ENCODE peak calls at places on chromosomes 7 and 10, in five cellular contexts. B is spleen, G is endothelial cell of umbilical vein, C is ovary, M is IMR-90. R is an unnamed sample.

GRCh38 chr7:55086413-55087201 is 67.8 kb downstream of the EGFR start:
- DNase-seq in B (no peak), G (peak), C (no peak), M (peak), R (peak)

GRCh38 chr10:131226831-131227740 is 84.4 kb downstream of the TCERG1L start:
- DNase-seq in B (peak), G (no peak), C (no peak), M (no peak), R (no peak)

GRCh38 chr7:152871005-152871677 is 111.6 kb downstream of the ACTR3B start:
- DNase-seq in B (no peak), G (no peak), C (no peak), M (no peak), R (no peak)

GRCh38 chr10:7593068-7593467 is 73.7 kb downstream of the ITIH5 start:
- DNase-seq in B (peak), G (no peak), C (peak), M (no peak), R (no peak)

GRCh38 chr7:87499494-87499893 is 24.0 kb upstream of the ABCB4 start:
- DNase-seq in B (no peak), G (no peak), C (no peak), M (no peak), R (no peak)

GRCh38 chr10:58782876-58783859 is 270.5 kb downstream of the BICC1 start:
- DNase-seq in B (no peak), G (no peak), C (peak), M (peak), R (no peak)

GRCh38 chr7:116447980-116448839 is 51.3 kb upstream of the CAV2 start:
- DNase-seq in B (no peak), G (no peak), C (no peak), M (no peak), R (no peak)

GRCh38 chr7:91657386-91658120 is 222.9 kb downstream of the MTERF1 start:
- DNase-seq in B (no peak), G (no peak), C (no peak), M (no peak), R (peak)

GRCh38 chr10:78614267-78614666 is 454.5 kb upstream of the ZMIZ1 start:
- DNase-seq in B (no peak), G (no peak), C (no peak), M (no peak), R (no peak)

GRCh38 chr10:45302573-45302972 is 12.8 kb downstream of the OR13A1 start:
- DNase-seq in B (no peak), G (no peak), C (no peak), M (no peak), R (no peak)

GRCh38 chr7:19020062-19020461 is 97.4 kb downstream of the TWIST1 start:
- DNase-seq in B (no peak), G (no peak), C (no peak), M (no peak), R (no peak)

GRCh38 chr10:78170026-78170475 is 136.4 kb downstream of the RPS24 start:
- DNase-seq in B (no peak), G (peak), C (no peak), M (peak), R (no peak)

GRCh38 chr7:22717760-22718159 is 9.2 kb upstream of the IL6 start:
- DNase-seq in B (no peak), G (no peak), C (no peak), M (no peak), R (peak)

GRCh38 chr7:26612742-26613141 is 251.6 kb downstream of the SKAP2 start:
- DNase-seq in B (no peak), G (no peak), C (no peak), M (no peak), R (no peak)

GRCh38 chr7:2529161-2530075 is 9.8 kb downstream of the LFNG start:
- DNase-seq in B (peak), G (peak), C (no peak), M (peak), R (no peak)

GRCh38 chr7:105835441-105835840 is 41.0 kb downstream of the ATXN7L1 start:
- DNase-seq in B (no peak), G (no peak), C (no peak), M (no peak), R (no peak)

GRCh38 chr10:95336702-95337101 is 45.9 kb upstream of the PDLIM1 start:
- DNase-seq in B (no peak), G (no peak), C (no peak), M (no peak), R (no peak)

GRCh38 chr10:72490951-72491350 is 134.9 kb downstream of the MICU1 start:
- DNase-seq in B (no peak), G (no peak), C (no peak), M (peak), R (peak)

GRCh38 chr10:83871486-83872081 is 267.7 kb upstream of the GHITM start:
- DNase-seq in B (peak), G (peak), C (peak), M (peak), R (peak)

DNA sequence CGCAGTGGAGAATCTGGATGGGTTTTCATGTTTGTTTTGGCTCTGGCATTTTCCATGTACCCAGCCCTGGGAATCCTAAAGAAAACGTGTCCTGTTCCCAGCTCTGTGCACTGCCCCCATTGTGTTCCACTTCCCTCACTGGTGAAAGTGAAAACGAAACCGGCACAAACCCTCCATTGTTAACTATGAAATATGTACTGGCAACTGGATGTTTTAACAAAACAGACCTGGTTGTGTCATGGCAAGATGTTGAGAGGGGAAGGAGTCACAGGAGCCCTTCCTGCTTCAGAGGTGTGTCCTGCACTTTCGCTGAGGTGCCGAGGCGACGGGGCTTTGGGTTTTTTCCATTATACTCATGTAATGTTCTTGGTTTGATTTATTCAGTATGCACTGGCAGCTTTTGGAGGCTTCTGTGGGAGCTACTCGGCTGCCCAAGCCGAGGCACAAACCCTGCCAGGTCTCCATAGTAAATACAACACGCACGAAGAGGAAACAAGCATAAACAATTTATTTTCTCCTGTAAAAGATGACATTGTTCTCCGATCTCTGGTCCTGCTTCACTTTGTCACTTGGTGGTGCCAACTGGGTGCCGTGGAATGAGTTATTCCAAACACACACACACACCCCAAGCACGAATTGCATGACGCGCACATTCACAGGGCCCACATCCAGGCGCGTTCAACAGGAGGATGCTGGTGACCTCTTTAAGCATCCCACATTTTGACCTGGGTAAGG is 118.2 kb downstream of the CDK6 start:
- DNase-seq in B (peak), G (peak), C (no peak), M (peak), R (peak)
- H3K4me3 ChIP-seq in B (peak), G (peak), C (peak), M (no peak), R (peak)

GRCh38 chr10:49023752-49024151 is 84.1 kb upstream of the LRRC18 start:
- DNase-seq in B (no peak), G (no peak), C (peak), M (peak), R (no peak)
- H3K27ac ChIP-seq in B (peak), G (no peak), C (peak), M (peak), R (no peak)

GRCh38 chr10:1419796-1420429 is 317.4 kb downstream of the ADARB2 start:
- DNase-seq in B (no peak), G (no peak), C (no peak), M (no peak), R (no peak)
- H3K4me3 ChIP-seq in B (no peak), G (no peak), C (no peak), M (no peak), R (no peak)

GRCh38 chr10:29811751-29812427 is 177.1 kb upstream of the SVIL start:
- DNase-seq in B (no peak), G (peak), C (peak), M (peak), R (peak)
- H3K27ac ChIP-seq in B (no peak), G (no peak), C (peak), M (peak), R (peak)

GRCh38 chr10:11311027-11311426 is 293.4 kb downstream of the CELF2 start:
- DNase-seq in B (no peak), G (no peak), C (no peak), M (no peak), R (no peak)

GRCh38 chr10:11304906-11305585 is 287.4 kb downstream of the CELF2 start:
- DNase-seq in B (no peak), G (no peak), C (no peak), M (no peak), R (no peak)

GRCh38 chr10:11305825-11306601 is 288.3 kb downstream of the CELF2 start:
- DNase-seq in B (no peak), G (no peak), C (no peak), M (no peak), R (no peak)

GRCh38 chr10:11307004-11307403 is 289.3 kb downstream of the CELF2 start:
- DNase-seq in B (no peak), G (no peak), C (no peak), M (no peak), R (no peak)

GRCh38 chr10:11307937-11308336 is 290.3 kb downstream of the CELF2 start:
- DNase-seq in B (no peak), G (no peak), C (no peak), M (no peak), R (no peak)
- H3K4me3 ChIP-seq in B (no peak), G (no peak), C (no peak), M (no peak), R (no peak)

GRCh38 chr7:158257001-158257400 is 330.6 kb downstream of the PTPRN2 start:
- DNase-seq in B (peak), G (no peak), C (no peak), M (no peak), R (no peak)
- H3K27ac ChIP-seq in B (no peak), G (no peak), C (no peak), M (no peak), R (no peak)